ENCODE peak calls at places on chromosome 13, in six cellular contexts. E is activated CD4-positive, alpha-beta T cell treated with anti-CD3 and anti-CD28 coated beads, Interleukin-2, amount 10 ng/mL, durations not matched to agents 7 days and 5 days; Y is psoas muscle; W is ELF-1; Z is AG09319; S is activated CD8-positive, alpha-beta T cell treated with anti-CD3 and anti-CD28 coated beads for 36 hours. L is an unnamed sample.

GRCh38 chr13:43545317-43545874 is 241.4 kb downstream of the ENOX1 start:
- DNase-seq in E (no peak), Y (no peak), W (no peak), Z (no peak), S (no peak), L (no peak)

GRCh38 chr13:94143624-94144350 is 335.7 kb downstream of the DCT start:
- DNase-seq in E (no peak), Y (no peak), W (peak; percentile 39), Z (no peak), S (no peak), L (no peak)

GRCh38 chr13:63840551-63841421 is 2425.1 kb upstream of the PCDH20 start:
- DNase-seq in E (no peak), Y (no peak), W (no peak), Z (no peak), S (no peak), L (no peak)

GRCh38 chr13:49840266-49840665 is 47.8 kb upstream of the KPNA3 start:
- DNase-seq in E (no peak), Y (no peak), W (no peak), Z (no peak), S (peak; percentile 10), L (no peak)

GRCh38 chr13:19959141-19959830 is 759 bp downstream of the ZMYM2 start:
- DNase-seq in E (peak; percentile 71), Y (peak; percentile 82), W (peak; percentile 76), Z (no peak), S (peak; percentile 84), L (peak; percentile 81)

GRCh38 chr13:39597828-39598227 is 5.2 kb downstream of the LHFPL6 start:
- DNase-seq in E (no peak), Y (no peak), W (no peak), Z (no peak), S (no peak), L (no peak)

GRCh38 chr13:51286135-51287002 is 53.1 kb upstream of the SERPINE3 start:
- DNase-seq in E (peak; percentile 76), Y (peak; percentile 86), W (peak; percentile 87), Z (peak; percentile 29), S (peak; percentile 86), L (peak; percentile 79)

GRCh38 chr13:49625392-49626137 is 2.7 kb upstream of the ARL11 start:
- DNase-seq in E (no peak), Y (peak; percentile 68), W (peak; percentile 30), Z (no peak), S (no peak), L (no peak)

GRCh38 chr13:42985312-42986175 is 6.5 kb downstream of the EPSTI1 start:
- DNase-seq in E (no peak), Y (no peak), W (peak; percentile 60), Z (no peak), S (no peak), L (no peak)

GRCh38 chr13:25771641-25772478 is 280.0 kb downstream of the SHISA2 start:
- DNase-seq in E (no peak), Y (no peak), W (no peak), Z (no peak), S (no peak), L (no peak)

GRCh38 chr13:29677627-29678026 is 82.1 kb upstream of the SLC7A1 start:
- DNase-seq in E (no peak), Y (no peak), W (no peak), Z (no peak), S (no peak), L (no peak)